ENCODE peak calls at places on chromosomes 13 and 19, in six cellular contexts. K, C, X, G, T and S are unnamed samples. For H3K4me1 and H3K27me3, the result is how much of the 10 kb centered on the place peaks cover.

GRCh38 chr19:11064831-11065303 is 24.4 kb upstream of the LDLR start:
- DNase-seq in X (no peak), G (no peak), C (peak), T (no peak), K (peak), S (no peak)

GRCh38 chr13:113982296-113982661 is 8.4 kb upstream of the C13orf46 start:
- DNase-seq in T (no peak), G (peak), K (no peak), C (no peak), X (no peak), S (peak)

GRCh38 chr13:60411983-60412382 is 15.0 kb downstream of the TDRD3 start:
- DNase-seq in G (no peak), X (no peak), T (no peak), K (no peak), C (no peak), S (no peak)

GRCh38 chr19:15529774-15530372 is 21.5 kb downstream of the CYP4F22 start:
- DNase-seq in X (no peak), C (no peak), K (no peak), G (no peak), T (no peak), S (no peak)

GRCh38 chr13:33633701-33634525 is 184.0 kb upstream of the RFC3 start:
- DNase-seq in C (peak), X (no peak), T (no peak), K (peak), G (no peak), S (no peak)

GRCh38 chr13:23969672-23970071 is 72.4 kb upstream of the C1QTNF9B start:
- DNase-seq in X (no peak), K (no peak), C (peak), G (no peak), T (no peak), S (no peak)

GRCh38 chr19:53906211-53907192 is 2.6 kb upstream of the CACNG7 start:
- DNase-seq in X (peak), T (no peak), G (peak), K (peak), C (peak), S (peak)

GRCh38 chr13:45398862-45399261 is 19.3 kb downstream of the SLC25A30 start:
- DNase-seq in T (no peak), K (no peak), C (no peak), G (no peak), X (no peak), S (no peak)

GRCh38 chr19:51986309-51987291 is at the start of gene ZNF350:
- DNase-seq in K (peak), X (peak), C (peak), T (peak), G (peak), S (peak)

GRCh38 chr13:79647518-79647917 is 166.6 kb downstream of the NDFIP2 start:
- DNase-seq in K (peak), G (no peak), T (peak), X (no peak), C (no peak), S (no peak)

GRCh38 chr19:5572556-5573286 is 5.0 kb upstream of the TINCR start:
- DNase-seq in K (peak), C (no peak), G (no peak), X (no peak), T (no peak), S (no peak)

GRCh38 chr19:36771275-36772231 is 1.1 kb downstream of the ZNF850 start:
- DNase-seq in G (peak), X (peak), K (peak), T (peak), C (peak), S (no peak)

GRCh38 chr19:50323782-50324133 is 5.4 kb downstream of the KCNC3 start:
- DNase-seq in G (no peak), X (no peak), C (no peak), T (no peak), K (no peak), S (no peak)

GRCh38 chr19:19115954-19116353 is 22.3 kb downstream of the TMEM161A start:
- DNase-seq in X (no peak), G (peak), C (peak), T (no peak), K (peak), S (peak)

GRCh38 chr13:29162638-29163037 is 342.5 kb downstream of the MTUS2 start:
- DNase-seq in X (no peak), G (no peak), C (peak), K (peak), T (no peak), S (no peak)

GRCh38 chr13:73368608-73369007 is 309.8 kb downstream of the KLF5 start:
- DNase-seq in G (no peak), K (no peak), T (no peak), C (no peak), X (no peak), S (no peak)

GRCh38 chr13:63112799-63113395 is 1697.2 kb upstream of the PCDH20 start:
- DNase-seq in G (no peak), T (no peak), X (no peak), K (no peak), C (no peak), S (no peak)

GRCh38 chr13:71285700-71286099 is 581.3 kb downstream of the DACH1 start:
- DNase-seq in C (no peak), K (no peak), T (no peak), G (no peak), X (no peak), S (no peak)

GRCh38 chr13:47463726-47464125 is 537.3 kb downstream of the SUCLA2 start:
- DNase-seq in X (no peak), T (no peak), G (no peak), C (peak), K (no peak), S (no peak)

GRCh38 chr13:75771818-75772217 is 135.7 kb downstream of the LMO7 start:
- DNase-seq in K (peak), T (peak), C (peak), G (no peak), X (no peak), S (no peak)

GRCh38 chr13:36875955-36876354 is 44.1 kb downstream of the SMAD9 start:
- DNase-seq in G (no peak), X (no peak), C (no peak), K (no peak), T (no peak), S (no peak)

GRCh38 chr13:33871207-33872004 is 53.5 kb downstream of the RFC3 start:
- DNase-seq in X (no peak), C (no peak), G (no peak), K (no peak), T (no peak), S (no peak)

GRCh38 chr13:45833663-45834062 is 17.9 kb downstream of the SIAH3 start:
- DNase-seq in G (no peak), X (peak), K (peak), T (peak), C (peak), S (no peak)

GRCh38 chr13:31119966-31120733 is 41.6 kb downstream of the HSPH1 start:
- DNase-seq in K (no peak), C (no peak), G (no peak), X (no peak), T (no peak), S (no peak)

GRCh38 chr19:3554254-3555083 is 2.9 kb downstream of the MFSD12 start:
- DNase-seq in G (no peak), T (no peak), X (no peak), C (no peak), K (no peak), S (no peak)

GRCh38 chr19:50536662-50537305 is 23.1 kb upstream of the ASPDH start:
- DNase-seq in X (no peak), C (no peak), T (no peak), K (no peak), G (no peak), S (no peak)

GRCh38 chr19:50007170-50007569 is 18.0 kb downstream of the VRK3 start:
- DNase-seq in X (no peak), C (no peak), T (no peak), K (no peak), G (no peak), S (no peak)

GRCh38 chr13:91893040-91893439 is 494.6 kb downstream of the GPC5 start:
- DNase-seq in K (no peak), X (no peak), G (no peak), C (no peak), T (no peak), S (no peak)

GRCh38 chr19:38799104-38799503 is 10.1 kb downstream of the LGALS7B start:
- DNase-seq in T (no peak), G (no peak), K (peak), C (no peak), X (no peak), S (no peak)

GRCh38 chr13:49097374-49097773 is 121.7 kb downstream of the FNDC3A start:
- DNase-seq in C (peak), T (peak), K (peak), X (no peak), G (no peak), S (no peak)

GRCh38 chr19:51664997-51665396 is 18.4 kb upstream of the SIGLEC14 start:
- DNase-seq in X (no peak), K (peak), G (no peak), T (no peak), C (peak), S (no peak)

GRCh38 chr19:16199275-16199932 is 1.7 kb downstream of the AP1M1 start:
- DNase-seq in C (no peak), X (no peak), G (no peak), K (no peak), T (no peak), S (peak)

GRCh38 chr13:102845289-102845629 is 573 bp upstream of the ERCC5 start:
- DNase-seq in X (no peak), G (no peak), C (no peak), T (no peak), K (no peak), S (no peak)

GRCh38 chr19:13092206-13092605 is 10.5 kb downstream of the LYL1 start:
- DNase-seq in G (no peak), C (no peak), K (no peak), T (no peak), X (no peak), S (no peak)
- H3K4me1 ChIP-seq in G (under half), C (under half), K (under half), T (under half), X (half or more), S (under half)

GRCh38 chr13:78598382-78598781 is 5.0 kb downstream of the POU4F1 start:
- DNase-seq in X (no peak), K (no peak), G (no peak), T (no peak), C (no peak), S (no peak)

GRCh38 chr13:78595819-78596700 is 7.3 kb downstream of the POU4F1 start:
- DNase-seq in T (no peak), G (no peak), X (no peak), C (no peak), K (no peak), S (no peak)

GRCh38 chr13:78595458-78595818 is 7.9 kb downstream of the POU4F1 start:
- DNase-seq in T (no peak), K (no peak), C (no peak), G (no peak), X (no peak), S (no peak)

GRCh38 chr13:78598933-78599332 is 4.4 kb downstream of the POU4F1 start:
- DNase-seq in G (no peak), X (no peak), T (no peak), K (no peak), C (no peak), S (no peak)

GRCh38 chr13:78596701-78597550 is 6.4 kb downstream of the POU4F1 start:
- DNase-seq in C (no peak), K (no peak), T (no peak), G (no peak), X (no peak), S (no peak)
- H3K27me3 ChIP-seq in C (half or more), K (half or more), T (half or more), G (under half), X (half or more), S (half or more)

DNA sequence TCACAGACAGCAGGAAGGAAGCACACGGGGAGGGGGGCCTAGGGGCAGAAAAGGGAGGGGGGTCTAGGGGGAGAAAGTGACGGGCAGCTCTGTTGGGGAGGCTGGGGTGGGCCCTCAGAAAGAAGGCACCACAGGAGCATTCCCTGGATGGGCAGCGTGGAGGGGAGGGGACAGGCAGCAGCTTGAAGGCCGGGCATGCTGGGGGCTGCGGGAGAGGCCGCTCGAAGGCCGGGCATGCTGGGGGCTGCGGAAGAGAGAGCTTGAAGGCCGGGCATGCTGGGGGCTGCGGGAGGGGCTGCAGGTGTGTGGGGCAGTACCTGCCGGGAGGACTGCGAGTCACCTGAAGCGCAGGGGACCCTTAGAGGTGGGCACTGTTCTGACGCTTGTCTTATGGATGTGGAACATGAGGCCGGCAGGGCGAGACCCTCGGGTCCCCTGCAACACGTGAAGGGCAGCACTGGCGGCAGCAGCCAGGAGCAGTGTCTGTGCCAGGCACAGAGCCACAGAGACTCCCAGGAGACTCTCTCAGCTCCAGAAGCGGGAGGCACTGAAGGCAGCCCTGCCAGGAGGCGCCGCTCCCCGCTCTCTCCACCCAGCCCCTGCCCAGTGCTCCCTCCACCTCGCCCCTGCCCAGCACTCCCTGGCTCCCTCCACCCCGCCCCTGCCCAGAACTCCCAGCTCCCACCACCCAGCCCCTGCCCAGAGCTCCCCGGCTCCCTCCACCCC is 13.3 kb downstream of the ZNF787 start:
- DNase-seq in G (no peak), T (no peak), C (no peak), K (no peak), X (no peak), S (no peak)
- H3K4me1 ChIP-seq in G (under half), T (under half), C (under half), K (under half), X (half or more), S (half or more)

GRCh38 chr13:95779522-95779921 is 102.6 kb downstream of the DNAJC3 start:
- DNase-seq in G (no peak), C (no peak), T (no peak), X (no peak), K (no peak), S (no peak)
- H3K27me3 ChIP-seq in G (under half), C (under half), T (under half), X (under half), K (under half), S (under half)

GRCh38 chr19:41217741-41218140 is 1.3 kb upstream of the AXL start:
- DNase-seq in T (no peak), X (no peak), C (peak), K (no peak), G (no peak), S (no peak)

GRCh38 chr19:41219924-41220567 is 1.0 kb downstream of the AXL start:
- DNase-seq in X (peak), C (peak), T (no peak), G (no peak), K (peak), S (peak)

GRCh38 chr19:41221514-41222205 is 2.6 kb downstream of the AXL start:
- DNase-seq in X (no peak), T (no peak), G (no peak), K (no peak), C (no peak), S (no peak)

GRCh38 chr19:41218249-41218614 is 791 bp upstream of the AXL start:
- DNase-seq in G (no peak), T (no peak), C (no peak), X (no peak), K (no peak), S (no peak)

DNA sequence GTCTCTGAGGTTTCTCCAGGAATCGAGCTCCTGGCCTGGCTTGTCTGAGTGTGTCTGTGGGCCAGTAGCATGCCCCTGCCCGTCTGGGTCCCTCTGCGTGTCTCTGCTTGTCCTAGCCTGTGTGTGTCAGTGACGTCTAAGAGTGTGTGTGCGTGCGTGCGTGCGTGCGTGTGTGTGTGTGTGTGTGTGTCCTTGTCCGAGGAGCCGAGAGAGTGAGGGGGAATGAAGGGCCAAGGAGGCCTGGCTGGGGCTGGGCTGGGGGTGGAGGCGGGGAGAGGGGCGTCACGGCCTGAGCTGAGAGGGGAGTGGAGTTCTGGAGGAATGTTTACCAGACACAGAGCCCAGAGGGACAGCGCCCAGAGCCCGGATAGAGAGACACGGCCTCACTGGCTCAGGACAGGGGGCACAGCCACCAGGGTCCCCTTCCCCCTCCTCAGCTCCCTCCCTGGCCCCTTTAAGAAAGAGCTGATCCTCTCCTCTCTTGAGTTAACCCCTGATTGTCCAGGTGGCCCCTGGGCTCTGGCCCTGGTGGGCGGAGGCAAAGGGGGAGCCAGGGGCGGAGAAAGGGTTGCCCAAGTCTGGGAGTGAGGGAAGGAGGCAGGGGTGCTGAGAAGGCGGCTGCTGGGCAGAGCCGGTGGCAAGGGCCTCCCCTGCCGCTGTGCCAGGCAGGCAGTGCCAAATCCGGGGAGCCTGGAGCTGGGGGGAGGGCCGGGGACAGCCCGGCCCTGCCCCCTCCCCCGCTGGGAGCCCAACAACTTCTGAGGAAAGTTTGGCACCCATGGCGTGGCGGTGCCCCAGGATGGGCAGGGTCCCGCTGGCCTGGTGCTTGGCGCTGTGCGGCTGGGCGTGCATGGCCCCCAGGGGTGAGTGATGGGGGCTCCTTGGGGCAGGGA is at the start of gene AXL:
- DNase-seq in T (peak), K (peak), C (peak), G (peak), X (peak), S (peak)
- H3K4me1 ChIP-seq in T (under half), K (under half), C (under half), G (under half), X (under half), S (under half)

GRCh38 chr19:28828276-28828870 is 384.6 kb downstream of the UQCRFS1 start:
- DNase-seq in K (no peak), X (no peak), T (no peak), G (no peak), C (no peak), S (no peak)
- H3K27me3 ChIP-seq in K (under half), X (under half), T (under half), G (under half), C (under half), S (under half)